ENCODE peak calls at places on chromosomes 12 and 14, in eight cellular contexts. One of them, this sample, is unnamed. For H3K4me1, the result is how much of the 10 kb centered on the place peaks cover.

GRCh38 chr14:75794615-75795038 is 133.6 kb downstream of the TTLL5 start:
- DNase-seq in ascending aorta: no peak
- DNase-seq in cardiac muscle cell: peak
- DNase-seq in heart left ventricle: no peak
- DNase-seq in K562: no peak
- DNase-seq in GM12878: no peak
- DNase-seq in GM23338: peak
- DNase-seq in uterus: no peak
- DNase-seq in this sample: no peak

GRCh38 chr12:79692249-79692619 is 1.5 kb upstream of the PAWR start:
- DNase-seq in heart left ventricle: no peak
- DNase-seq in uterus: no peak
- DNase-seq in cardiac muscle cell: no peak
- DNase-seq in GM12878: no peak
- DNase-seq in ascending aorta: no peak
- DNase-seq in GM23338: no peak
- DNase-seq in K562: no peak
- DNase-seq in this sample: no peak

GRCh38 chr12:62995097-62995496 is 60.1 kb upstream of the PPM1H start:
- DNase-seq in uterus: no peak
- DNase-seq in K562: no peak
- DNase-seq in cardiac muscle cell: no peak
- DNase-seq in ascending aorta: no peak
- DNase-seq in GM12878: no peak
- DNase-seq in heart left ventricle: no peak
- DNase-seq in GM23338: peak
- DNase-seq in this sample: no peak

GRCh38 chr14:50410921-50411320 is 14.2 kb upstream of the CDKL1 start:
- DNase-seq in GM12878: no peak
- DNase-seq in cardiac muscle cell: peak
- DNase-seq in ascending aorta: no peak
- DNase-seq in K562: no peak
- DNase-seq in heart left ventricle: no peak
- DNase-seq in uterus: no peak
- DNase-seq in GM23338: no peak
- DNase-seq in this sample: no peak

GRCh38 chr12:21773799-21774198 is 707 bp downstream of the KCNJ8 start:
- DNase-seq in cardiac muscle cell: no peak
- DNase-seq in GM23338: peak
- DNase-seq in K562: no peak
- DNase-seq in heart left ventricle: no peak
- DNase-seq in GM12878: no peak
- DNase-seq in ascending aorta: no peak
- DNase-seq in uterus: no peak
- DNase-seq in this sample: no peak

GRCh38 chr14:77459072-77459723 is 1.3 kb downstream of the AHSA1 start:
- DNase-seq in heart left ventricle: peak
- DNase-seq in K562: peak
- DNase-seq in ascending aorta: peak
- DNase-seq in uterus: peak
- DNase-seq in GM12878: peak
- DNase-seq in GM23338: peak
- DNase-seq in cardiac muscle cell: peak
- DNase-seq in this sample: no peak

GRCh38 chr12:92757599-92758121 is 54.9 kb downstream of the PLEKHG7 start:
- DNase-seq in K562: no peak
- DNase-seq in uterus: no peak
- DNase-seq in ascending aorta: no peak
- DNase-seq in GM23338: no peak
- DNase-seq in GM12878: no peak
- DNase-seq in heart left ventricle: no peak
- DNase-seq in cardiac muscle cell: no peak
- DNase-seq in this sample: no peak

GRCh38 chr12:104137175-104137901 is 672 bp downstream of the NFYB start:
- DNase-seq in cardiac muscle cell: peak
- DNase-seq in GM12878: peak
- DNase-seq in K562: peak
- DNase-seq in uterus: peak
- DNase-seq in heart left ventricle: peak
- DNase-seq in ascending aorta: peak
- DNase-seq in GM23338: peak
- DNase-seq in this sample: peak

GRCh38 chr12:95205685-95206084 is 11.6 kb downstream of the FGD6 start:
- DNase-seq in K562: no peak
- DNase-seq in cardiac muscle cell: peak
- DNase-seq in uterus: peak
- DNase-seq in GM12878: no peak
- DNase-seq in ascending aorta: peak
- DNase-seq in heart left ventricle: no peak
- DNase-seq in GM23338: peak
- DNase-seq in this sample: no peak

GRCh38 chr14:38405851-38406630 is 150.1 kb upstream of the CLEC14A start:
- DNase-seq in ascending aorta: no peak
- DNase-seq in GM12878: no peak
- DNase-seq in uterus: no peak
- DNase-seq in GM23338: peak
- DNase-seq in cardiac muscle cell: peak
- DNase-seq in heart left ventricle: no peak
- DNase-seq in K562: no peak
- DNase-seq in this sample: no peak

GRCh38 chr12:27785882-27786570 is 6.0 kb upstream of the MANSC4 start:
- DNase-seq in K562: no peak
- DNase-seq in uterus: no peak
- DNase-seq in ascending aorta: no peak
- DNase-seq in cardiac muscle cell: peak
- DNase-seq in GM12878: no peak
- DNase-seq in heart left ventricle: no peak
- DNase-seq in GM23338: no peak
- DNase-seq in this sample: no peak

GRCh38 chr12:20404576-20405346 is 36.4 kb downstream of the PDE3A start:
- DNase-seq in heart left ventricle: no peak
- DNase-seq in ascending aorta: peak
- DNase-seq in GM12878: no peak
- DNase-seq in uterus: no peak
- DNase-seq in GM23338: no peak
- DNase-seq in K562: no peak
- DNase-seq in cardiac muscle cell: peak
- DNase-seq in this sample: peak

GRCh38 chr14:45048385-45048784 is 35.5 kb upstream of the PRPF39 start:
- DNase-seq in cardiac muscle cell: no peak
- DNase-seq in GM12878: no peak
- DNase-seq in GM23338: no peak
- DNase-seq in heart left ventricle: no peak
- DNase-seq in K562: no peak
- DNase-seq in uterus: no peak
- DNase-seq in ascending aorta: no peak
- DNase-seq in this sample: no peak

GRCh38 chr14:67191768-67192290 is 2.6 kb downstream of the GARIN2 start:
- DNase-seq in K562: no peak
- DNase-seq in GM23338: no peak
- DNase-seq in cardiac muscle cell: no peak
- DNase-seq in heart left ventricle: no peak
- DNase-seq in ascending aorta: no peak
- DNase-seq in uterus: no peak
- DNase-seq in GM12878: no peak
- DNase-seq in this sample: no peak

GRCh38 chr14:94129758-94130414 is 482 bp upstream of the IFI27L2 start:
- DNase-seq in ascending aorta: peak
- DNase-seq in K562: peak
- DNase-seq in heart left ventricle: peak
- DNase-seq in uterus: peak
- DNase-seq in cardiac muscle cell: peak
- DNase-seq in GM23338: peak
- DNase-seq in GM12878: no peak
- DNase-seq in this sample: peak

GRCh38 chr12:42373669-42374068 is 47.7 kb downstream of the PPHLN1 start:
- DNase-seq in K562: no peak
- DNase-seq in uterus: no peak
- DNase-seq in ascending aorta: no peak
- DNase-seq in cardiac muscle cell: no peak
- DNase-seq in GM23338: no peak
- DNase-seq in heart left ventricle: no peak
- DNase-seq in GM12878: no peak
- DNase-seq in this sample: no peak

GRCh38 chr12:123267991-123268843 is 3.4 kb downstream of the CDK2AP1 start:
- DNase-seq in cardiac muscle cell: no peak
- DNase-seq in K562: no peak
- DNase-seq in heart left ventricle: no peak
- DNase-seq in GM12878: no peak
- DNase-seq in GM23338: peak
- DNase-seq in uterus: no peak
- DNase-seq in ascending aorta: no peak
- DNase-seq in this sample: peak

GRCh38 chr12:48131517-48131916 is 12.4 kb downstream of the PFKM start:
- DNase-seq in GM12878: no peak
- DNase-seq in K562: no peak
- DNase-seq in ascending aorta: no peak
- DNase-seq in heart left ventricle: no peak
- DNase-seq in GM23338: no peak
- DNase-seq in uterus: no peak
- DNase-seq in cardiac muscle cell: no peak
- DNase-seq in this sample: no peak
- H3K27ac ChIP-seq in GM12878: no peak
- H3K27ac ChIP-seq in K562: no peak
- H3K27ac ChIP-seq in ascending aorta: no peak
- H3K27ac ChIP-seq in heart left ventricle: no peak
- H3K27ac ChIP-seq in GM23338: no peak
- H3K27ac ChIP-seq in uterus: no peak
- H3K27ac ChIP-seq in cardiac muscle cell: no peak
- H3K27ac ChIP-seq in this sample: peak

GRCh38 chr12:57610553-57611115 is 601 bp upstream of the ARHGEF25 start:
- DNase-seq in heart left ventricle: peak
- DNase-seq in cardiac muscle cell: no peak
- DNase-seq in K562: no peak
- DNase-seq in GM12878: no peak
- DNase-seq in GM23338: peak
- DNase-seq in uterus: peak
- DNase-seq in ascending aorta: peak
- DNase-seq in this sample: peak
- H3K4me1 ChIP-seq in heart left ventricle: under half
- H3K4me1 ChIP-seq in cardiac muscle cell: under half
- H3K4me1 ChIP-seq in K562: half or more
- H3K4me1 ChIP-seq in GM12878: under half
- H3K4me1 ChIP-seq in GM23338: under half
- H3K4me1 ChIP-seq in uterus: under half
- H3K4me1 ChIP-seq in ascending aorta: under half
- H3K4me1 ChIP-seq in this sample: half or more

GRCh38 chr14:47539065-47539464 is 136.3 kb downstream of the MDGA2 start:
- DNase-seq in cardiac muscle cell: peak
- DNase-seq in ascending aorta: no peak
- DNase-seq in heart left ventricle: no peak
- DNase-seq in uterus: no peak
- DNase-seq in K562: no peak
- DNase-seq in GM23338: peak
- DNase-seq in GM12878: no peak
- DNase-seq in this sample: no peak
- TF ChIP-seq CTCF in cardiac muscle cell: peak
- TF ChIP-seq CTCF in ascending aorta: no peak
- TF ChIP-seq CTCF in heart left ventricle: peak
- TF ChIP-seq CTCF in uterus: peak
- TF ChIP-seq CTCF in K562: no peak
- TF ChIP-seq CTCF in GM23338: peak
- TF ChIP-seq CTCF in GM12878: peak
- TF ChIP-seq CTCF in this sample: peak

GRCh38 chr12:68812553-68813241 is 4.7 kb downstream of the MDM2 start:
- DNase-seq in K562: peak
- DNase-seq in GM23338: no peak
- DNase-seq in uterus: no peak
- DNase-seq in heart left ventricle: no peak
- DNase-seq in ascending aorta: no peak
- DNase-seq in GM12878: no peak
- DNase-seq in cardiac muscle cell: no peak
- DNase-seq in this sample: no peak

GRCh38 chr12:68815232-68815927 is 7.4 kb downstream of the MDM2 start:
- DNase-seq in GM23338: no peak
- DNase-seq in heart left ventricle: no peak
- DNase-seq in uterus: no peak
- DNase-seq in K562: no peak
- DNase-seq in cardiac muscle cell: no peak
- DNase-seq in GM12878: no peak
- DNase-seq in ascending aorta: no peak
- DNase-seq in this sample: no peak

GRCh38 chr12:68815928-68816800 is 8.2 kb downstream of the MDM2 start:
- DNase-seq in heart left ventricle: no peak
- DNase-seq in GM23338: no peak
- DNase-seq in cardiac muscle cell: no peak
- DNase-seq in K562: no peak
- DNase-seq in ascending aorta: no peak
- DNase-seq in uterus: no peak
- DNase-seq in GM12878: no peak
- DNase-seq in this sample: no peak

GRCh38 chr12:68814490-68815231 is 6.7 kb downstream of the MDM2 start:
- DNase-seq in GM12878: no peak
- DNase-seq in heart left ventricle: no peak
- DNase-seq in ascending aorta: no peak
- DNase-seq in GM23338: no peak
- DNase-seq in cardiac muscle cell: no peak
- DNase-seq in K562: no peak
- DNase-seq in uterus: no peak
- DNase-seq in this sample: no peak

DNA sequence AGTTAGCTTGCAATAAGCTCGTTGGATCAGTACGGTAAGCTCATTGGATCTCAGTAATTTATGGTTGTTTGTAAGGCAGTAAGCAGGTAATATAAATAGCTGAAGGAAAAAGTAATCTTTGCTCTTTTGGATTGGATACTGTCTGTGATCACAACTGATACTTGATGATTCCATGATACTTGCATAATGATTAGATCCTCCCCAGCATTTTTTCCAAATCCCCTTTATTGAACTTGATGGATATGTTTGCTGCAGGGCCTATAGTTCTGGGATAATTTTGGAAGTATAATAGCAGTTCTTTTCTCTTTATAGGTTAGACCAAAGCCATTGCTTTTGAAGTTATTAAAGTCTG is 5.2 kb downstream of the MDM2 start:
- DNase-seq in cardiac muscle cell: no peak
- DNase-seq in ascending aorta: no peak
- DNase-seq in GM12878: no peak
- DNase-seq in K562: no peak
- DNase-seq in GM23338: no peak
- DNase-seq in uterus: no peak
- DNase-seq in heart left ventricle: no peak
- DNase-seq in this sample: no peak
- H3K27ac ChIP-seq in cardiac muscle cell: peak
- H3K27ac ChIP-seq in ascending aorta: no peak
- H3K27ac ChIP-seq in GM12878: no peak
- H3K27ac ChIP-seq in K562: peak
- H3K27ac ChIP-seq in GM23338: peak
- H3K27ac ChIP-seq in uterus: no peak
- H3K27ac ChIP-seq in heart left ventricle: no peak
- H3K27ac ChIP-seq in this sample: no peak

DNA sequence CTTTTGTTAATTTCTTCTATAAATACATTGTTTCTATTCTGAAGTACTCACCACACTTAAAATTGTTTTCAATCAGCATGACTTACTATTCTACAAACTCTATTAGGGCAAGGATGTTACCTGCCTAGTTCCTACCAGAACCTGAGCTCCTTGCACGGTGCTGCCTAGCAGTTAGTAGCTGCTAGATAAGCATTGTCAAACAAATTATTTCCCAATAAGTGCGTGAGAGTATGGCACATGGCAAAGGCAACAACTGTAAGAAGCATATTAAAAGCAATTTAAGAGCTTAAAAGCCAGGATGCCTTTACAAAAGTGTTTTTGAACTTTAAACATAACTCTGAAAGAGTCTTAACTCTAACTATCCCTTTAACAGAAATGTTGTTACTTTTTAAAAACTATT is 8.2 kb upstream of the LYZ start:
- DNase-seq in GM12878: no peak
- DNase-seq in K562: no peak
- DNase-seq in cardiac muscle cell: no peak
- DNase-seq in ascending aorta: no peak
- DNase-seq in uterus: no peak
- DNase-seq in GM23338: no peak
- DNase-seq in heart left ventricle: no peak
- DNase-seq in this sample: no peak
- H3K4me1 ChIP-seq in GM12878: under half
- H3K4me1 ChIP-seq in K562: under half
- H3K4me1 ChIP-seq in cardiac muscle cell: under half
- H3K4me1 ChIP-seq in ascending aorta: under half
- H3K4me1 ChIP-seq in uterus: under half
- H3K4me1 ChIP-seq in GM23338: under half
- H3K4me1 ChIP-seq in heart left ventricle: under half
- H3K4me1 ChIP-seq in this sample: under half

This sample was measured in left ventricle myocardium inferior.